ENCODE peak calls at places on chromosomes 5 and 9, in seven cellular contexts. F, M, X, R, C, G and T are unnamed samples.

GRCh38 chr5:132483661-132484385 is 6.8 kb downstream of the IRF1 start:
- DNase-seq in X (peak; percentile 37), R (no peak), M (no peak), G (no peak), C (no peak), F (peak; percentile 46), T (no peak)

GRCh38 chr5:39547548-39548154 is 122.9 kb upstream of the DAB2 start:
- DNase-seq in G (peak; percentile 50), F (no peak), M (no peak), X (no peak), C (no peak), R (no peak), T (peak; percentile 62)

GRCh38 chr5:159887050-159887449 is 29.2 kb upstream of the ADRA1B start:
- DNase-seq in R (no peak), M (no peak), X (no peak), G (no peak), F (no peak), C (no peak), T (no peak)

GRCh38 chr5:135064235-135064570 is 30.2 kb upstream of the PITX1 start:
- DNase-seq in X (peak; percentile 16), F (no peak), G (no peak), C (no peak), R (peak; percentile 14), M (no peak), T (no peak)

GRCh38 chr5:133410335-133410828 is 202.0 kb downstream of the FSTL4 start:
- DNase-seq in G (no peak), M (no peak), F (no peak), R (no peak), C (no peak), X (no peak), T (no peak)

GRCh38 chr9:125750656-125751035 is 3.5 kb downstream of the PBX3 start:
- DNase-seq in M (no peak), C (no peak), R (no peak), X (no peak), G (no peak), F (no peak), T (peak; percentile 35)

GRCh38 chr9:97388721-97389238 is 23.1 kb upstream of the TDRD7 start:
- DNase-seq in R (no peak), G (no peak), X (no peak), C (no peak), F (no peak), M (no peak), T (no peak)

GRCh38 chr9:85262333-85262732 is 479.4 kb downstream of the AGTPBP1 start:
- DNase-seq in G (no peak), C (no peak), M (no peak), F (no peak), X (no peak), R (no peak), T (no peak)

GRCh38 chr5:139762624-139763170 is 32.9 kb upstream of the PSD2 start:
- DNase-seq in R (peak; percentile 25), C (no peak), X (no peak), G (no peak), F (no peak), M (no peak), T (no peak)
- H3K27ac ChIP-seq in R (no peak overlapping the region), C (no peak overlapping the region), X (no peak overlapping the region), G (no peak overlapping the region), F (no peak overlapping the region), M (peak overlapping the region; percentile 93), T (no peak overlapping the region)

GRCh38 chr5:41115281-41115680 is 44.1 kb upstream of the MROH2B start:
- DNase-seq in M (no peak), C (no peak), G (no peak), R (no peak), F (no peak), X (no peak), T (no peak)
- TF ChIP-seq CTCF in M (no peak), C (no peak), G (no peak), R (no peak), F (no peak), X (no peak), T (no peak)

DNA sequence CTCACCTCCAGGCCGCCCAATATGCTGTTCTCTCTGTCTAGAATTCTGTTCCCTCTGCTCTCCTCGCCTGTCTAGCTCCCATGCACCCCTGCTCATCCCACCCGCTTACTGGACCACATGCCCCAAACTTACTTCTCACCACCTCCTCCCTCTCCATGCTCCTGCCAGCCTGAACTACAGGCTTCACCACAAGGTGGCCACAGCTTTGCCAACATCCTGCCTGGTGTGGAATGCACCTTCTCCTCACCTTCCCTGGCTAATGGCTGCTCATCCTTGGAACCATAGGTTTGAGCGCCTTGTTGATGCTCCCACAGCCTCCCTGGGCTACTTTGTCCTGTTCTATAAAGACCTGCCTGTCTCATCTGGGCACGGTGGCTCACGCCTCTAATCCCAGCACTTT is 9.6 kb downstream of the LAMC3 start:
- DNase-seq in R (no peak), M (no peak), X (no peak), C (peak; percentile 56), F (peak; percentile 15), G (no peak), T (peak; percentile 51)
- H3K27ac ChIP-seq in R (no peak overlapping the region), M (no peak overlapping the region), X (no peak overlapping the region), C (no peak overlapping the region), F (no peak overlapping the region), G (no peak overlapping the region), T (no peak overlapping the region)

GRCh38 chr9:130482463-130482862 is 37.7 kb downstream of the ASS1 start:
- DNase-seq in M (no peak), R (no peak), X (no peak), G (no peak), C (no peak), F (no peak), T (no peak)

GRCh38 chr9:130484362-130485072 is 39.8 kb downstream of the ASS1 start:
- DNase-seq in G (no peak), F (no peak), C (no peak), X (no peak), R (no peak), M (no peak), T (no peak)

GRCh38 chr9:130486103-130486502 is 41.3 kb downstream of the ASS1 start:
- DNase-seq in G (no peak), C (no peak), R (peak; percentile 2), M (no peak), F (no peak), X (no peak), T (no peak)

GRCh38 chr9:130480673-130481072 is 35.9 kb downstream of the ASS1 start:
- DNase-seq in R (no peak), M (no peak), F (no peak), X (no peak), C (peak; percentile 80), G (no peak), T (no peak)

DNA sequence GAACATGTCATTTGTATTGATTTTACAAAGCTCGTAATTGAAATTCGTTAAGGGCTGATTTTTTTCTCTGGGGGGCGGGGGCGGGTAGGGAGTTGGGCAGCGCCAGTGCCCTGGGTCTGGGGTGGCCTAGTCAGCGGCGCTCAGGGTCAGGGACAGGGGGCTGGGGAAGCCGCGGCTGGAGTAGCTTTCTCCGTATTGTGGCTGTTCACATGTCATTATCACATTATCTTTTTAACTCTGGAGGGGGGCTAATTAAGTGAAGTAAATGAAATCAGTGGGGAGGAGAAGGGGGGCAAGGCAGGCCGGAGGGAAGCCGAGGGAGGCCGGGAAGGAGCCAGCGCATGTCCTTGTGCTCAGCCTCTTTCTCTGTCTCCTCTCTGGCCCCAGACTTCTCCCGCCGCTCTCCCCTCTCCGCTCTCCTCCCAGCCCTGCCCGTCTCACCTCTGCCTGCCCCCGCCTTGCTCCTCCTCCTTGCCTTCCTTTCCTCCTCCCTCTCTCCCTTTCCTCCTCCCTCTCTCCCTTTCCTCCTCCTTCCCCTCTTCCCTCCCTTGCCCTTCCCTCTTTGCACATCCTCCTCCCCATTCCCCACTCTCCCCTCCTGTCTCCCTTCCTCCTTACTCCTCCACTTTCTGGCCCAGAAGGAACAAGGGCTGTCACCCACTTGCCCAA is 38.7 kb downstream of the ASS1 start:
- DNase-seq in R (no peak), X (no peak), C (no peak), G (no peak), F (no peak), M (no peak), T (no peak)
- TF ChIP-seq CTCF in R (no peak), X (no peak), C (no peak), G (no peak), F (no peak), M (no peak), T (no peak)

DNA sequence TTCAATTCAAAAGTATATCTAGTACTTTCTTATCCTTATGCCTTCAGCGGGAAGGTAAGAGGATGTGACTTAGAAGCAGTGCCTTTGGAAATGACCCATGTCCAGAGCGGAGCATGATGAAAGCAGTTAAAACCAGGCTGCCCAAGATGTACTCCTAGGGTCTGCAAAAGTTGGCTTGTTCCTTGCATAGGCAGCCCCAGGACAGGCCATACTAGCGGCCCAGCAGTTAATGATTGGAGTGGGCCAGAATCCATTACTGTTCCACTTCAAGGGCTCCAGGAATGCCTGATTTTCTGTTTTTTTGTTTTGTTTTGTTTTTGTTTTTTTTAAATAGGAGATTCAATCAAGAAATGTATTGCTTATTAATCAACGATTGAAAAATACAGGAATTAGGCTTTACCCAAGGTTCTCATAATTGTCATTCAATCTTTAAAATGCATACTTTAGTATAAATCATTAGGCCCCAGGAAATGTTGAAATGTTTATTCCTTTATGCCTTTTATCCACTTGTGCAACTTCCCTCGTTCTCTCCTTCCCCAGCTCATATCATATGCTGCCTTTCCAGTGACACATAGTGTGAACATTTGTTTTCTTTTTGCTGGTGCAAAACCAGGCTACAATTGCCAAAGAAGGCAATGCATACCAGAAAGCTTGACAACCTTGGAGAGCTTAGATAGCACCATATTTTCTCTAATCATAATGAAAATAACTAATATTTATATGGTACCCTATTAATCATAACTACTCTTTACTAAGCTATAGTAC is 190.8 kb downstream of the ARHGEF28 start:
- DNase-seq in R (no peak), C (no peak), X (no peak), G (no peak), M (no peak), F (no peak), T (no peak)
- H3K27ac ChIP-seq in R (no peak overlapping the region), C (no peak overlapping the region), X (no peak overlapping the region), G (no peak overlapping the region), M (no peak overlapping the region), F (no peak overlapping the region), T (no peak overlapping the region)